ENCODE peak calls at places on chromosomes 7 and 10, in four cellular contexts. One of them, this sample, is unnamed.

GRCh38 chr10:29150010-29150409 is 138.9 kb upstream of the LYZL1 start:
- DNase-seq in tibial nerve: no peak
- DNase-seq in neuronal stem cell: no peak
- DNase-seq in Panc1: no peak
- DNase-seq in this sample: peak; percentile 28

GRCh38 chr10:125209591-125210373 is 49.4 kb upstream of the CTBP2 start:
- DNase-seq in tibial nerve: no peak
- DNase-seq in Panc1: no peak
- DNase-seq in neuronal stem cell: no peak
- DNase-seq in this sample: no peak

GRCh38 chr7:1743481-1744230 is 73.6 kb downstream of the ELFN1 start:
- DNase-seq in neuronal stem cell: no peak
- DNase-seq in Panc1: no peak
- DNase-seq in tibial nerve: no peak
- DNase-seq in this sample: no peak

GRCh38 chr10:51439645-51440044 is 259.8 kb downstream of the CSTF2T start:
- DNase-seq in tibial nerve: no peak
- DNase-seq in neuronal stem cell: no peak
- DNase-seq in Panc1: no peak
- DNase-seq in this sample: no peak

GRCh38 chr7:33392143-33392542 is 262.8 kb downstream of the BBS9 start:
- DNase-seq in neuronal stem cell: no peak
- DNase-seq in tibial nerve: no peak
- DNase-seq in Panc1: no peak
- DNase-seq in this sample: no peak

GRCh38 chr7:132145063-132145462 is 431.2 kb downstream of the PLXNA4 start:
- DNase-seq in neuronal stem cell: no peak
- DNase-seq in Panc1: no peak
- DNase-seq in tibial nerve: no peak
- DNase-seq in this sample: no peak

GRCh38 chr10:47205199-47205598 is 94.8 kb upstream of the GDF10 start:
- DNase-seq in tibial nerve: no peak
- DNase-seq in Panc1: no peak
- DNase-seq in neuronal stem cell: no peak
- DNase-seq in this sample: no peak

GRCh38 chr10:78277734-78278404 is 244.2 kb downstream of the RPS24 start:
- DNase-seq in tibial nerve: no peak
- DNase-seq in neuronal stem cell: no peak
- DNase-seq in Panc1: no peak
- DNase-seq in this sample: peak; percentile 77

GRCh38 chr10:93330824-93331223 is 151.3 kb downstream of the MYOF start:
- DNase-seq in neuronal stem cell: no peak
- DNase-seq in tibial nerve: no peak
- DNase-seq in Panc1: no peak
- DNase-seq in this sample: no peak

GRCh38 chr7:36103837-36104561 is 49.1 kb upstream of the EEPD1 start:
- DNase-seq in Panc1: no peak
- DNase-seq in neuronal stem cell: no peak
- DNase-seq in tibial nerve: no peak
- DNase-seq in this sample: no peak

GRCh38 chr7:96992624-96993452 is 12.5 kb upstream of the DLX6 start:
- DNase-seq in tibial nerve: no peak
- DNase-seq in neuronal stem cell: peak; percentile 68
- DNase-seq in Panc1: no peak
- DNase-seq in this sample: no peak

GRCh38 chr7:131034166-131034881 is 293.4 kb upstream of the MKLN1 start:
- DNase-seq in neuronal stem cell: no peak
- DNase-seq in tibial nerve: no peak
- DNase-seq in Panc1: no peak
- DNase-seq in this sample: no peak

GRCh38 chr10:77164616-77165311 is 472.8 kb downstream of the KCNMA1 start:
- DNase-seq in neuronal stem cell: no peak
- DNase-seq in tibial nerve: no peak
- DNase-seq in Panc1: no peak
- DNase-seq in this sample: no peak

GRCh38 chr10:43395571-43396060 is 13.4 kb downstream of the HNRNPF start:
- DNase-seq in neuronal stem cell: no peak
- DNase-seq in tibial nerve: no peak
- DNase-seq in Panc1: no peak
- DNase-seq in this sample: no peak

GRCh38 chr10:125103466-125104377 is 56.6 kb downstream of the CTBP2 start:
- DNase-seq in Panc1: no peak
- DNase-seq in tibial nerve: no peak
- DNase-seq in neuronal stem cell: no peak
- DNase-seq in this sample: no peak

GRCh38 chr7:21472029-21472428 is 44.1 kb downstream of the SP4 start:
- DNase-seq in neuronal stem cell: no peak
- DNase-seq in tibial nerve: no peak
- DNase-seq in Panc1: no peak
- DNase-seq in this sample: no peak

GRCh38 chr7:45035909-45036308 is 35.9 kb downstream of the CCM2 start:
- DNase-seq in Panc1: no peak
- DNase-seq in neuronal stem cell: no peak
- DNase-seq in tibial nerve: no peak
- DNase-seq in this sample: peak; percentile 15

GRCh38 chr7:29565634-29565981 is 2.0 kb downstream of the PRR15 start:
- DNase-seq in tibial nerve: no peak
- DNase-seq in neuronal stem cell: no peak
- DNase-seq in Panc1: no peak
- DNase-seq in this sample: no peak
- H3K4me3 ChIP-seq in tibial nerve: peak overlapping the region; percentile 43
- H3K4me3 ChIP-seq in neuronal stem cell: peak overlapping the region; percentile 71
- H3K4me3 ChIP-seq in Panc1: peak overlapping the region; percentile 38
- H3K4me3 ChIP-seq in this sample: peak overlapping the region; percentile 57

GRCh38 chr7:362416-363096 is 72.6 kb downstream of the FOXL3 start:
- DNase-seq in Panc1: no peak
- DNase-seq in neuronal stem cell: no peak
- DNase-seq in tibial nerve: no peak
- DNase-seq in this sample: no peak

GRCh38 chr7:363626-364025 is 73.7 kb downstream of the FOXL3 start:
- DNase-seq in Panc1: no peak
- DNase-seq in neuronal stem cell: no peak
- DNase-seq in tibial nerve: no peak
- DNase-seq in this sample: no peak

GRCh38 chr7:359776-360361 is 69.9 kb downstream of the FOXL3 start:
- DNase-seq in tibial nerve: no peak
- DNase-seq in neuronal stem cell: no peak
- DNase-seq in Panc1: no peak
- DNase-seq in this sample: no peak

GRCh38 chr7:360454-361100 is 70.6 kb downstream of the FOXL3 start:
- DNase-seq in Panc1: no peak
- DNase-seq in tibial nerve: no peak
- DNase-seq in neuronal stem cell: no peak
- DNase-seq in this sample: no peak

GRCh38 chr7:361680-362415 is 71.9 kb downstream of the FOXL3 start:
- DNase-seq in Panc1: no peak
- DNase-seq in tibial nerve: no peak
- DNase-seq in neuronal stem cell: no peak
- DNase-seq in this sample: no peak
- H3K4me3 ChIP-seq in Panc1: no peak overlapping the region
- H3K4me3 ChIP-seq in tibial nerve: no peak overlapping the region
- H3K4me3 ChIP-seq in neuronal stem cell: no peak overlapping the region
- H3K4me3 ChIP-seq in this sample: peak overlapping the region; percentile 3

GRCh38 chr10:75432176-75432575 is 752 bp downstream of the LRMDA start:
- DNase-seq in Panc1: no peak
- DNase-seq in tibial nerve: no peak
- DNase-seq in neuronal stem cell: no peak
- DNase-seq in this sample: no peak
- H3K4me3 ChIP-seq in Panc1: no peak overlapping the region
- H3K4me3 ChIP-seq in tibial nerve: peak overlapping the region; percentile 50
- H3K4me3 ChIP-seq in neuronal stem cell: no peak overlapping the region
- H3K4me3 ChIP-seq in this sample: peak overlapping the region; percentile 58

GRCh38 chr7:12257582-12257981 is 46.5 kb downstream of the TMEM106B start:
- DNase-seq in neuronal stem cell: no peak
- DNase-seq in Panc1: no peak
- DNase-seq in tibial nerve: no peak
- DNase-seq in this sample: no peak

GRCh38 chr7:12256025-12256570 is 45.0 kb downstream of the TMEM106B start:
- DNase-seq in Panc1: peak; percentile 58
- DNase-seq in tibial nerve: no peak
- DNase-seq in neuronal stem cell: no peak
- DNase-seq in this sample: no peak

DNA sequence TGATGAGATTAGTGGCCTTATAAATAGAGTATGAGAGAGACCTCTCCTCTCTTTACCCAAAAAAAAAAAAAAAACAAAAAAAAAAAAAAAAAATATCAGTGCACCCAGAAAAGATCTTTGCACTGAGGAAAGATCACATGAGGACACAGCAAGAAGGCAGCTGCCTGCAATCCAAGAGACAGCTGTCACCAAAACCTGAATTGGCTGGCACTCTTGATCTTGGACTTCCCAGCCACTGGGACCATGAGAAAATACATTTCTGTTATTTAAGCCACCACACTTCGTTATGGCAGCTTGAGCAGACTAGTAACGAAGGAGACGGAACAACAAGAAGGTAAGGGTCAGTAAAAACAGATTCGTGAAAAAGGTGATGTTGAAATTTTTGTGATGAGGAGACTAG is 47.0 kb downstream of the TMEM106B start:
- DNase-seq in neuronal stem cell: no peak
- DNase-seq in tibial nerve: no peak
- DNase-seq in Panc1: no peak
- DNase-seq in this sample: no peak
- H3K4me3 ChIP-seq in neuronal stem cell: no peak overlapping the region
- H3K4me3 ChIP-seq in tibial nerve: no peak overlapping the region
- H3K4me3 ChIP-seq in Panc1: no peak overlapping the region
- H3K4me3 ChIP-seq in this sample: no peak overlapping the region

DNA sequence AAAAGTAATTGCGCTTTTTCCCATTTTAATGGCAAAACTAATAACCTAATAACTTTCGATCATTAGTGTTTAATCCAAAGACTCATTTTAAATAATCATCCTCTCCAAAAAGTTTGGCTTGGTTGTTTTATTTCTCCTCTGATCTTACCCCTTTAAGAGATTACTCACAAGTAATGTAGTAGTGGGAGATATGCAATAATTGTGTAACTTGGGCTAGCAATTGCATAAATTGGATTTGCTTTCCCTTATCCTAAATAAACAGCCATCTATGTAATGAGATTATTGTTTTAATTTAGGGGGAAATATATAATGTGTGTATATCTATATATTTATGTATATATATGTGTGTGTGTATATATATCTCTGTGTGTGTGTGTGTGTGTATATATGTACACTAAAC is 82.5 kb downstream of the RNLS start:
- DNase-seq in tibial nerve: no peak
- DNase-seq in Panc1: no peak
- DNase-seq in neuronal stem cell: no peak
- DNase-seq in this sample: no peak
- H3K4me3 ChIP-seq in tibial nerve: no peak overlapping the region
- H3K4me3 ChIP-seq in Panc1: no peak overlapping the region
- H3K4me3 ChIP-seq in neuronal stem cell: no peak overlapping the region
- H3K4me3 ChIP-seq in this sample: no peak overlapping the region

DNA sequence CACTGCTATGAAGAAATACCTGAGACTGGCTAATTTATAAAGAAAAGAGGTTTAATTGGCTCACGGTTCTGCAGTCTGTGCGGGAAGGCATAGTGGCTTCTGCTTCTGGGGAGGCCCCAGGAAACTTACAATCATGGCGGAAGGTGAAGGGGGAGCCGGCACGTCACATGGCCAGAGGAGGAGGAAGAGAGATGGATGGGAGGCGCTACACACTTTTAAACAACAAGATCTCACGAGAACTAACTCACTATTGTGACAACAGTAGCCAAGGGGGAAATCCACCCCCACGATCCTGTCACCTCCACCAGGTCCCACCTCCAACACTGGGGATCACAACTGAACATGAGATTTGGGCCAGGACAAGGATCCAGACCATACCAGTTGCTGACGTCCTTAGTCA is 26.5 kb upstream of the INPP5A start:
- DNase-seq in Panc1: no peak
- DNase-seq in neuronal stem cell: no peak
- DNase-seq in tibial nerve: no peak
- DNase-seq in this sample: peak; percentile 41
- H3K4me3 ChIP-seq in Panc1: no peak overlapping the region
- H3K4me3 ChIP-seq in neuronal stem cell: no peak overlapping the region
- H3K4me3 ChIP-seq in tibial nerve: no peak overlapping the region
- H3K4me3 ChIP-seq in this sample: no peak overlapping the region

DNA sequence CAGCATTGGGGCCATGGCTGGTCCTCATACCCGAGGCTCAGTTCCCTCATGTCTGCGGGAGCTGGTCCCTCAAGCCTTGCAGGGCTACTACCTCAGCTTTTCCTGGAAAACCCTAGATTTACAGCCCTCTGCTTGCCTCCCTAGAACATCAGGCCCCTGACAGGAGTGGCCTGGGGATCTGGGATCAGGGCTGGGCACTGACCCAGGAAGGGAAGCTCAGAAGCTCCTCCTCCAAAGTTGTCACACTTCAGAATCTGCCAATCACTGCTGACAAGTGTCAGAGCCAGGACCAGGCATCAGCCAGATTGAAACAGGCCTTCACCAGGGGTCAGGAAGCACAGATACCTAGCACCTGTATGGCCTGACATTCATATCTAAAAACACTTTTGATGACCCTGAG is 115.2 kb downstream of the GRID1 start:
- DNase-seq in Panc1: no peak
- DNase-seq in neuronal stem cell: no peak
- DNase-seq in tibial nerve: no peak
- DNase-seq in this sample: no peak
- H3K4me3 ChIP-seq in Panc1: no peak overlapping the region
- H3K4me3 ChIP-seq in neuronal stem cell: no peak overlapping the region
- H3K4me3 ChIP-seq in tibial nerve: no peak overlapping the region
- H3K4me3 ChIP-seq in this sample: no peak overlapping the region

GRCh38 chr7:19557726-19558470 is 150.9 kb downstream of the POLR1F start:
- DNase-seq in neuronal stem cell: no peak
- DNase-seq in Panc1: no peak
- DNase-seq in tibial nerve: no peak
- DNase-seq in this sample: no peak
- H3K4me3 ChIP-seq in neuronal stem cell: no peak overlapping the region
- H3K4me3 ChIP-seq in Panc1: no peak overlapping the region
- H3K4me3 ChIP-seq in tibial nerve: no peak overlapping the region
- H3K4me3 ChIP-seq in this sample: no peak overlapping the region